ENCODE peak calls at places on chromosomes 5 and 9, in five cellular contexts. O is BJ, A is NB4, S is stomach, V is epithelial cell of esophagus. Z is an unnamed sample.
A peak's percentile ranks its signal among the peaks of the same experiment; 100 is the strongest.

GRCh38 chr5:151619812-151620462 is 28.8 kb upstream of the FAT2 start:
- DNase-seq in O (no peak), V (peak; percentile 99), S (no peak), A (no peak), Z (no peak)

GRCh38 chr9:131258186-131258585 is 18.1 kb downstream of the FAM78A start:
- DNase-seq in V (no peak), O (no peak), A (no peak), S (no peak), Z (peak; percentile 32)

GRCh38 chr9:126376311-126376902 is 49.8 kb downstream of the MVB12B start:
- DNase-seq in V (no peak), S (no peak), O (no peak), A (peak; percentile 82), Z (no peak)

GRCh38 chr5:86864022-86864421 is 246.3 kb downstream of the COX7C start:
- DNase-seq in S (no peak), O (no peak), V (no peak), A (no peak), Z (no peak)

GRCh38 chr5:93794954-93795353 is 53.6 kb upstream of the POU5F2 start:
- DNase-seq in S (no peak), V (peak; percentile 9), O (no peak), A (no peak), Z (no peak)

GRCh38 chr5:40945111-40945510 is 35.8 kb downstream of the C7 start:
- DNase-seq in V (no peak), S (no peak), A (no peak), O (no peak), Z (no peak)

GRCh38 chr5:126811515-126812198 is 34.7 kb downstream of the LMNB1 start:
- DNase-seq in S (no peak), A (peak; percentile 45), O (no peak), V (peak; percentile 41), Z (peak; percentile 81)

GRCh38 chr9:972512-973294 is 3.8 kb upstream of the DMRT3 start:
- DNase-seq in V (no peak), O (no peak), S (no peak), A (no peak), Z (no peak)

DNA sequence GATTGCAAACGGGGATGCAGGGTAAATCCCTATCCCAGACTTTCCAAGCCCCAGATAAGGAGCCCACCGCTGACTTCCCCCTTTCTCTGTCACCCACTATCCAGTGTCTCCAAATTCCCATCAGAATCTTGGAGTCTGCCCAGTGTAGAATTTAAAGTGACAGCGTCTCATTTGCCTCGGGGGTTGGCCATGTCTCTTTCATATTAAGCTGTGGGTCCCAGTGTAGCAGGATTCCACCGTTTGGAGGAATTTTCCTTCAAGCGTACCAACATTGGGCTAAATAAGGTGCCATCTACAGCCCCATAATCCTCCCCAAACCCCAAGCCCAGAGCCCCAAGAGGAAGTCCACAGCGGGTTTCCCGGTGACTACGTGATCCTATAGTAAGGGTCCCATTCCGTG is 1.1 kb downstream of the BRINP1 start:
- DNase-seq in S (no peak), O (no peak), A (no peak), V (no peak), Z (no peak)
- H3K4me3 ChIP-seq in S (no peak overlapping the region), O (peak overlapping the region; percentile 46), A (no peak overlapping the region), V (no peak overlapping the region), Z (no peak overlapping the region)

GRCh38 chr5:107380654-107381053 is 290.1 kb downstream of the EFNA5 start:
- DNase-seq in A (no peak), O (no peak), V (no peak), S (no peak), Z (no peak)

GRCh38 chr5:107384256-107384655 is 286.5 kb downstream of the EFNA5 start:
- DNase-seq in O (no peak), A (no peak), V (no peak), S (no peak), Z (no peak)

GRCh38 chr5:107381189-107381856 is 289.4 kb downstream of the EFNA5 start:
- DNase-seq in V (peak; percentile 90), S (no peak), A (no peak), O (no peak), Z (peak; percentile 26)

GRCh38 chr5:107385701-107386100 is 285.0 kb downstream of the EFNA5 start:
- DNase-seq in V (no peak), O (no peak), S (no peak), A (no peak), Z (no peak)

GRCh38 chr5:107383414-107383813 is 287.3 kb downstream of the EFNA5 start:
- DNase-seq in V (peak; percentile 77), S (no peak), A (no peak), O (no peak), Z (no peak)
- TF ChIP-seq CTCF in V (no peak), S (no peak), A (no peak), O (no peak), Z (no peak)

GRCh38 chr9:129333961-129334743 is 156.1 kb upstream of the IER5L start:
- DNase-seq in A (peak; percentile 97), V (peak; percentile 98), S (peak; percentile 95), O (peak; percentile 83), Z (peak; percentile 98)
- H3K4me3 ChIP-seq in A (peak overlapping the region; percentile 3), V (peak overlapping the region; percentile 56), S (peak overlapping the region; percentile 4), O (no peak overlapping the region), Z (no peak overlapping the region)

GRCh38 chr9:36399980-36400331 is at the start of gene RNF38:
- DNase-seq in A (no peak), V (no peak), S (no peak), O (no peak), Z (no peak)

GRCh38 chr9:36400332-36401178 is 486 bp upstream of the RNF38 start:
- DNase-seq in A (peak; percentile 85), O (no peak), S (peak; percentile 92), V (peak; percentile 90), Z (peak; percentile 72)

GRCh38 chr9:36402536-36402935 is 2.5 kb upstream of the RNF38 start:
- DNase-seq in O (no peak), A (no peak), V (no peak), S (no peak), Z (no peak)

GRCh38 chr9:36401179-36401740 is 1.2 kb upstream of the RNF38 start:
- DNase-seq in S (peak; percentile 73), O (no peak), A (no peak), V (peak; percentile 75), Z (peak; percentile 62)

GRCh38 chr9:36401897-36402480 is 1.9 kb upstream of the RNF38 start:
- DNase-seq in A (no peak), S (no peak), V (no peak), O (no peak), Z (no peak)
- TF ChIP-seq CTCF in A (no peak), S (no peak), V (no peak), O (no peak), Z (no peak)

DNA sequence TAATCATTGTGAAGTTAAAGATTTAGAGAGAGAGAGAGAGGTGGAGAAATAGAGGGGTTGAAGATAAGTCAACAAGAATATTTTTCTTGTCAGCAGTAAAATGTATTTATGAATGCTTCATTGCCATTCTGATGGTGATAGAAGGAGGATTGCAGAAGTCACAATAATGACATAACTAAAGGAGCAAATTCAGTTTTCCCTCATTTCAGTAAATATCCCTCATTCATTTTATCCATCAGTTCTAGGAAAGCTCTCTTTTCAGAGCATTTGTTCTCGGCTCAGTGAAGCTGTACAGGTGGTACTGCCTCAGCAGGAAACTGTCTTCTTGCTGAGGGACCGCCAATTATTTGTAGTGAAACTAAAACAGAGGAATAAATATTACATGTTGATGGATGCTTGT is 681.4 kb downstream of the CETN3 start:
- DNase-seq in S (no peak), A (no peak), V (no peak), O (no peak), Z (no peak)
- H3K4me3 ChIP-seq in S (no peak overlapping the region), A (no peak overlapping the region), V (no peak overlapping the region), O (no peak overlapping the region), Z (no peak overlapping the region)

GRCh38 chr5:36777105-36777757 is 99.3 kb upstream of the NIPBL start:
- DNase-seq in S (no peak), V (peak; percentile 32), O (no peak), A (peak; percentile 17), Z (peak; percentile 31)
- TF ChIP-seq CTCF in S (no peak), V (peak; percentile 38), O (peak; percentile 52), A (peak; percentile 17), Z (peak; percentile 48)

GRCh38 chr9:114930063-114930812 is at the start of gene TNFSF8:
- DNase-seq in V (no peak), S (peak; percentile 36), A (no peak), O (no peak), Z (no peak)
- H3K4me3 ChIP-seq in V (no peak within 1 kb of the TSS), S (peak within 1 kb of the TSS; percentile 16), A (no peak within 1 kb of the TSS), O (no peak within 1 kb of the TSS), Z (no peak within 1 kb of the TSS)

GRCh38 chr5:132866342-132867045 is at the start of the genes GDF9 and UQCRQ:
- DNase-seq in A (peak; percentile 99), O (peak; percentile 97), V (peak; percentile 100), S (peak; percentile 92), Z (peak; percentile 100)
- TF ChIP-seq CTCF in A (peak; percentile 23), O (peak; percentile 47), V (peak; percentile 23), S (no peak), Z (peak; percentile 29)